ENCODE peak calls at places on chromosome 20, in six cellular contexts. E is CD8-positive, alpha-beta memory T cell; N is left lobe of liver; K is SHP77 treated with DMSO at 0.1 percent for 48 hours; I is A549; B is body of pancreas. G is an unnamed sample.
A peak's percentile ranks its signal among the peaks of the same experiment; 100 is the strongest.

GRCh38 chr20:24448170-24448569 is 21.3 kb upstream of the SYNDIG1 start:
- DNase-seq in E (no peak), N (no peak), K (no peak), I (no peak), B (no peak), G (no peak)

GRCh38 chr20:62727584-62728027 is 19.0 kb downstream of the NTSR1 start:
- DNase-seq in E (no peak), N (no peak), K (no peak), I (no peak), B (no peak), G (no peak)

GRCh38 chr20:61924211-61924857 is 141.3 kb downstream of the TAF4 start:
- DNase-seq in E (peak; percentile 34), N (no peak), K (no peak), I (no peak), B (no peak), G (no peak)

GRCh38 chr20:62860924-62861691 is 514 bp downstream of the TCFL5 start:
- DNase-seq in E (peak; percentile 74), N (no peak), K (no peak), I (peak; percentile 29), B (no peak), G (peak; percentile 36)

GRCh38 chr20:34998331-34998950 is 42.8 kb downstream of the MYH7B start:
- DNase-seq in E (no peak), N (no peak), K (no peak), I (no peak), B (no peak), G (no peak)

GRCh38 chr20:59933849-59934585 is 580 bp upstream of the SYCP2 start:
- DNase-seq in E (peak; percentile 81), N (peak; percentile 64), K (peak; percentile 48), I (peak; percentile 79), B (peak; percentile 77), G (peak; percentile 59)

GRCh38 chr20:23397961-23398360 is 23.3 kb downstream of the NAPB start:
- DNase-seq in E (no peak), N (no peak), K (no peak), I (no peak), B (no peak), G (peak; percentile 79)

GRCh38 chr20:62644802-62645496 is 2.6 kb downstream of the SLCO4A1 start:
- DNase-seq in E (no peak), N (no peak), K (no peak), I (no peak), B (no peak), G (no peak)

GRCh38 chr20:1466211-1467081 is at the start of gene NSFL1C:
- DNase-seq in E (peak; percentile 97), N (peak; percentile 96), K (peak; percentile 81), I (peak; percentile 97), B (peak; percentile 97), G (peak; percentile 95)

GRCh38 chr20:2805682-2806350 is 5.4 kb upstream of the CPXM1 start:
- DNase-seq in E (no peak), N (no peak), K (no peak), I (no peak), B (no peak), G (no peak)

GRCh38 chr20:43243672-43244269 is 54.1 kb upstream of the PTPRT start:
- DNase-seq in E (no peak), N (no peak), K (no peak), I (peak; percentile 29), B (peak; percentile 15), G (no peak)

GRCh38 chr20:5835234-5835845 is 85.1 kb downstream of the SHLD1 start:
- DNase-seq in E (no peak), N (no peak), K (peak; percentile 76), I (peak; percentile 54), B (peak; percentile 71), G (peak; percentile 85)

GRCh38 chr20:5065489-5066383 is 54.0 kb downstream of the PCNA start:
- DNase-seq in E (no peak), N (peak; percentile 55), K (no peak), I (peak; percentile 98), B (peak; percentile 91), G (peak; percentile 94)

GRCh38 chr20:3115190-3116107 is 30.9 kb upstream of the AVP start:
- DNase-seq in E (no peak), N (no peak), K (peak; percentile 34), I (peak; percentile 77), B (peak; percentile 36), G (peak; percentile 37)

GRCh38 chr20:2859330-2860121 is 13.8 kb upstream of the PTPRA start:
- DNase-seq in E (no peak), N (no peak), K (no peak), I (no peak), B (no peak), G (no peak)

GRCh38 chr20:34473262-34473883 is 42.8 kb upstream of the DYNLRB1 start:
- DNase-seq in E (no peak), N (no peak), K (no peak), I (peak; percentile 74), B (peak; percentile 15), G (peak; percentile 62)

GRCh38 chr20:24497851-24498250 is 28.4 kb downstream of the SYNDIG1 start:
- DNase-seq in E (no peak), N (no peak), K (peak; percentile 41), I (no peak), B (peak; percentile 46), G (peak; percentile 43)

GRCh38 chr20:19552144-19552895 is 205.7 kb upstream of the RIN2 start:
- DNase-seq in E (no peak), N (no peak), K (no peak), I (peak; percentile 25), B (peak; percentile 48), G (no peak)

GRCh38 chr20:57195023-57195758 is 71.2 kb downstream of the BMP7 start:
- DNase-seq in E (no peak), N (no peak), K (no peak), I (no peak), B (no peak), G (no peak)

GRCh38 chr20:17494201-17494600 is 37.0 kb downstream of the BFSP1 start:
- DNase-seq in E (no peak), N (no peak), K (no peak), I (no peak), B (no peak), G (no peak)

GRCh38 chr20:16569218-16570153 is 3.8 kb downstream of the KIF16B start:
- DNase-seq in E (no peak), N (no peak), K (no peak), I (no peak), B (no peak), G (no peak)

GRCh38 chr20:2528671-2529070 is 7.7 kb upstream of the TMC2 start:
- DNase-seq in E (no peak), N (no peak), K (no peak), I (no peak), B (no peak), G (no peak)

GRCh38 chr20:51528263-51529026 is 14.1 kb downstream of the NFATC2 start:
- DNase-seq in E (peak; percentile 67), N (no peak), K (no peak), I (no peak), B (no peak), G (no peak)

GRCh38 chr20:8601542-8601912 is 467.4 kb upstream of the PLCB4 start:
- DNase-seq in E (no peak), N (no peak), K (peak; percentile 16), I (no peak), B (peak; percentile 34), G (no peak)

GRCh38 chr20:59636791-59637370 is 32.5 kb downstream of the PHACTR3 start:
- DNase-seq in E (no peak), N (no peak), K (no peak), I (no peak), B (no peak), G (no peak)

GRCh38 chr20:19008497-19008896 is 194.9 kb downstream of the SCP2D1 start:
- DNase-seq in E (no peak), N (no peak), K (no peak), I (no peak), B (no peak), G (no peak)

GRCh38 chr20:56433221-56433879 is 21.3 kb downstream of the CASS4 start:
- DNase-seq in E (no peak), N (no peak), K (no peak), I (no peak), B (no peak), G (no peak)

GRCh38 chr20:10982692-10983091 is 308.9 kb upstream of the JAG1 start:
- DNase-seq in E (no peak), N (no peak), K (no peak), I (peak; percentile 63), B (peak; percentile 47), G (peak; percentile 96)

GRCh38 chr20:38889050-38889449 is 37.2 kb upstream of the FAM83D start:
- DNase-seq in E (peak; percentile 25), N (no peak), K (no peak), I (no peak), B (no peak), G (no peak)

GRCh38 chr20:48728042-48728837 is 99.6 kb downstream of the PREX1 start:
- DNase-seq in E (no peak), N (no peak), K (no peak), I (no peak), B (no peak), G (no peak)

GRCh38 chr20:54214566-54214965 is 6.7 kb downstream of the PFDN4 start:
- DNase-seq in E (no peak), N (no peak), K (no peak), I (no peak), B (no peak), G (no peak)

GRCh38 chr20:62627901-62628612 is 14.2 kb upstream of the SLCO4A1 start:
- DNase-seq in E (no peak), N (no peak), K (no peak), I (no peak), B (no peak), G (peak; percentile 52)

GRCh38 chr20:36854343-36855240 is 21.3 kb upstream of the TLDC2 start:
- DNase-seq in E (no peak), N (no peak), K (no peak), I (peak; percentile 67), B (no peak), G (no peak)

GRCh38 chr20:1926237-1926636 is 31.0 kb downstream of the SIRPA start:
- DNase-seq in E (no peak), N (no peak), K (no peak), I (no peak), B (no peak), G (no peak)

GRCh38 chr20:44772636-44773035 is 27.0 kb downstream of the KCNK15 start:
- DNase-seq in E (no peak), N (no peak), K (no peak), I (no peak), B (no peak), G (no peak)

GRCh38 chr20:44594730-44595129 is 12.4 kb downstream of the PKIG start:
- DNase-seq in E (no peak), N (no peak), K (no peak), I (peak; percentile 65), B (no peak), G (peak; percentile 76)